ENCODE peak calls at places on chromosome 18, in five cellular contexts. X is fibroblast of lung, F is GM23248, Y is OCI-LY7, R is neuronal stem cell. N is an unnamed sample.

GRCh38 chr18:46324556-46324955 is 220.4 kb downstream of the HAUS1 start:
- DNase-seq in X (peak; percentile 69), F (peak; percentile 69), Y (peak; percentile 39), R (no peak), N (peak; percentile 90)

GRCh38 chr18:42078711-42079110 is 123.7 kb downstream of the PIK3C3 start:
- DNase-seq in X (peak; percentile 51), F (no peak), Y (no peak), R (no peak), N (no peak)

GRCh38 chr18:8658858-8659485 is 46.4 kb upstream of the MTCL1 start:
- DNase-seq in X (no peak), F (no peak), Y (no peak), R (no peak), N (no peak)

GRCh38 chr18:46067431-46068007 is 4.5 kb downstream of the PSTPIP2 start:
- DNase-seq in X (peak; percentile 65), F (no peak), Y (peak; percentile 8), R (no peak), N (no peak)

GRCh38 chr18:50610349-50610748 is 50.5 kb downstream of the MAPK4 start:
- DNase-seq in X (no peak), F (no peak), Y (no peak), R (no peak), N (no peak)

GRCh38 chr18:44917865-44918476 is 237.3 kb downstream of the SETBP1 start:
- DNase-seq in X (peak; percentile 28), F (no peak), Y (no peak), R (no peak), N (no peak)

GRCh38 chr18:79933765-79934164 is 17.7 kb downstream of the SLC66A2 start:
- DNase-seq in X (no peak), F (no peak), Y (no peak), R (no peak), N (no peak)

GRCh38 chr18:75586576-75586975 is 159.1 kb upstream of the SMIM21 start:
- DNase-seq in X (no peak), F (no peak), Y (no peak), R (no peak), N (no peak)

GRCh38 chr18:50614838-50615237 is 55.0 kb downstream of the MAPK4 start:
- DNase-seq in X (peak; percentile 5), F (peak; percentile 70), Y (no peak), R (no peak), N (no peak)

GRCh38 chr18:51068111-51068510 is 38.1 kb downstream of the SMAD4 start:
- DNase-seq in X (peak; percentile 61), F (peak; percentile 67), Y (no peak), R (no peak), N (no peak)

GRCh38 chr18:25810736-25811135 is 279.7 kb downstream of the SS18 start:
- DNase-seq in X (no peak), F (no peak), Y (no peak), R (no peak), N (no peak)

GRCh38 chr18:80033181-80034067 is 810 bp upstream of the RBFA start:
- DNase-seq in X (peak; percentile 85), F (peak; percentile 78), Y (no peak), R (no peak), N (no peak)

GRCh38 chr18:6885992-6886823 is 156.7 kb downstream of the ARHGAP28 start:
- DNase-seq in X (peak; percentile 76), F (peak; percentile 72), Y (peak; percentile 41), R (peak; percentile 67), N (no peak)

GRCh38 chr18:61398961-61399632 is 65.9 kb downstream of the CDH20 start:
- DNase-seq in X (peak; percentile 79), F (peak; percentile 92), Y (no peak), R (no peak), N (peak; percentile 68)

GRCh38 chr18:42925036-42925435 is 190.4 kb downstream of the RIT2 start:
- DNase-seq in X (peak; percentile 77), F (no peak), Y (no peak), R (no peak), N (no peak)

GRCh38 chr18:30280861-30281470 is 761.6 kb downstream of the DSC3 start:
- DNase-seq in X (peak; percentile 65), F (peak; percentile 74), Y (peak; percentile 23), R (peak; percentile 50), N (no peak)

GRCh38 chr18:50653402-50654093 is 93.7 kb downstream of the MAPK4 start:
- DNase-seq in X (no peak), F (no peak), Y (no peak), R (no peak), N (no peak)

GRCh38 chr18:36692909-36693308 is 135.9 kb downstream of the TPGS2 start:
- DNase-seq in X (peak; percentile 3), F (peak; percentile 67), Y (no peak), R (no peak), N (no peak)

GRCh38 chr18:9348079-9348671 is 13.6 kb downstream of the TWSG1 start:
- DNase-seq in X (peak; percentile 42), F (peak; percentile 51), Y (no peak), R (no peak), N (peak; percentile 65)

GRCh38 chr18:62085766-62086165 is 101.1 kb downstream of the PIGN start:
- DNase-seq in X (no peak), F (no peak), Y (no peak), R (no peak), N (peak; percentile 14)

GRCh38 chr18:44651453-44651852 is 29.2 kb upstream of the SETBP1 start:
- DNase-seq in X (peak; percentile 78), F (peak; percentile 78), Y (no peak), R (no peak), N (peak; percentile 47)

GRCh38 chr18:59139291-59139614 is 431 bp upstream of the SEC11C start:
- DNase-seq in X (peak; percentile 83), F (peak; percentile 91), Y (peak; percentile 89), R (peak; percentile 83), N (peak; percentile 83)

GRCh38 chr18:55539240-55539639 is 48.8 kb downstream of the TCF4 start:
- DNase-seq in X (peak; percentile 41), F (peak; percentile 48), Y (no peak), R (no peak), N (no peak)

GRCh38 chr18:79954791-79955190 is 3.3 kb upstream of the SLC66A2 start:
- DNase-seq in X (no peak), F (no peak), Y (no peak), R (no peak), N (peak; percentile 11)

GRCh38 chr18:57837917-57838548 is 34.9 kb upstream of the ATP8B1 start:
- DNase-seq in X (no peak), F (no peak), Y (no peak), R (no peak), N (peak; percentile 63)

GRCh38 chr18:36461551-36461987 is 164.1 kb downstream of the FHOD3 start:
- DNase-seq in X (no peak), F (peak; percentile 58), Y (no peak), R (no peak), N (no peak)

GRCh38 chr18:231563-231962 is 36.3 kb downstream of the THOC1 start:
- DNase-seq in X (no peak), F (no peak), Y (no peak), R (no peak), N (no peak)

GRCh38 chr18:54388203-54389142 is 30.8 kb downstream of the C18orf54 start:
- DNase-seq in X (peak; percentile 85), F (peak; percentile 77), Y (peak; percentile 41), R (no peak), N (peak; percentile 53)

GRCh38 chr18:67525328-67526110 is 9.0 kb upstream of the DSEL start:
- DNase-seq in X (peak; percentile 99), F (peak; percentile 98), Y (no peak), R (peak; percentile 39), N (peak; percentile 67)

GRCh38 chr18:48563027-48563426 is 24.2 kb downstream of the CTIF start:
- DNase-seq in X (peak; percentile 72), F (peak; percentile 96), Y (no peak), R (no peak), N (peak; percentile 92)
- H3K4me2 ChIP-seq in X (peak overlapping the region; percentile 70), F (peak overlapping the region; percentile 66), Y (no peak overlapping the region), R (no peak overlapping the region), N (peak overlapping the region; percentile 29)

GRCh38 chr18:12703096-12703567 is 290 bp downstream of the PSMG2 start:
- DNase-seq in X (no peak), F (no peak), Y (no peak), R (no peak), N (peak; percentile 87)
- H2AFZ ChIP-seq in X (peak overlapping the region; percentile 60), F (peak overlapping the region; percentile 92), Y (peak overlapping the region; percentile 77), R (peak overlapping the region; percentile 100), N (peak overlapping the region; percentile 96)

GRCh38 chr18:74395006-74395405 is 62.1 kb downstream of the DIPK1C start:
- DNase-seq in X (no peak), F (no peak), Y (no peak), R (no peak), N (no peak)
- H3K4me2 ChIP-seq in X (no peak overlapping the region), F (no peak overlapping the region), Y (no peak overlapping the region), R (no peak overlapping the region), N (no peak overlapping the region)

DNA sequence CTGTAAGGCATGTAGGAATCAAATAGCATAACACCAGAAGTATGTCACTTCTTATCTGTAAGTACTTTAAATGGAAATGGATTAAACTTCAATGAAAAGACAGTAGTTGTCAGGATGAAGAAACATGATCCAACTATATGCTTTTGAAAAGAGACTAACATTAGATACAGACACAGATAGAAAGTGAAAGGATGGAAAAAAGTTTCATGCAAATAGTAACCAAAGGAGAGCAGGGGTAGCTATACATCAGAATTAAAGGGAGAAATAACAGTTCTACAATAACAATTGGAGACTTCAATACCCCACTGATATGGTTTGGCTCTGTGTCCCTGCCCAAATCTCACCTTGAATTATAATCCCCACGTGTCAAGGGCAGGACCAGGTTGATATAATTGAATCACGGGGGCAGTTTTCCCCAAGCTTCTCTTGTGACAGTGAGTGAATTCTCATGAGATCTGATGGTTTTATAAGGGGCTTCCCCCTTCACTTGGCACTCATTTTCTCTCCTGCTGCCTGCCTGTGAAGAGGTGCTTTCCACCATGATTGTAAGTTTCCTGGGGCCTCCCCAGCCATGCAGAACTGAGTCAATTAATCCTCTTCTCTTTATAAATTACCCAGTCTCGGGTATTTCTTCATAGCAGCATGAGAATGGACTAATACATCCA is 205.4 kb upstream of the CDH2 start:
- DNase-seq in X (no peak), F (no peak), Y (no peak), R (no peak), N (no peak)
- H2AFZ ChIP-seq in X (no peak overlapping the region), F (no peak overlapping the region), Y (no peak overlapping the region), R (no peak overlapping the region), N (no peak overlapping the region)